ENCODE peak calls at places on chromosomes 2 and 18, in eight cellular contexts. E, J, G, Y, B, F, Z and M are unnamed samples.

GRCh38 chr2:15956230-15956629 is 15.9 kb downstream of the MYCN start:
- DNase-seq in E (no peak), B (no peak), Y (no peak), Z (no peak), F (no peak), J (no peak), G (no peak), M (no peak)

GRCh38 chr2:127917916-127918315 is 32.2 kb upstream of the AMMECR1L start:
- DNase-seq in B (no peak), F (no peak), J (peak; percentile 36), G (no peak), Z (no peak), Y (no peak), E (peak; percentile 39), M (peak; percentile 12)

GRCh38 chr2:108588070-108588668 is 53.9 kb downstream of the LIMS1 start:
- DNase-seq in J (no peak), Z (peak; percentile 36), Y (no peak), G (no peak), B (no peak), E (peak; percentile 27), F (no peak), M (no peak)

GRCh38 chr2:237931205-237931721 is 35.6 kb upstream of the UBE2F start:
- DNase-seq in G (no peak), Y (no peak), B (no peak), Z (no peak), J (peak; percentile 92), E (peak; percentile 39), F (no peak), M (peak; percentile 54)

GRCh38 chr2:113088173-113088992 is 20.6 kb downstream of the IL1F10 start:
- DNase-seq in Z (no peak), J (no peak), F (no peak), G (no peak), E (no peak), B (no peak), Y (no peak), M (no peak)

GRCh38 chr2:218284106-218284811 is 8.0 kb downstream of the TMBIM1 start:
- DNase-seq in F (peak; percentile 83), G (no peak), Z (no peak), J (peak; percentile 80), E (peak; percentile 94), B (no peak), Y (no peak), M (peak; percentile 82)

GRCh38 chr18:71707400-71707799 is 836.7 kb downstream of the CBLN2 start:
- DNase-seq in F (no peak), G (no peak), E (no peak), J (no peak), Z (no peak), Y (no peak), B (no peak), M (no peak)

GRCh38 chr2:105790467-105791118 is 45.9 kb downstream of the NCK2 start:
- DNase-seq in Z (no peak), J (no peak), E (no peak), Y (no peak), G (no peak), F (peak; percentile 45), B (no peak), M (no peak)

GRCh38 chr2:215982465-215982875 is 30.9 kb downstream of the MREG start:
- DNase-seq in F (peak; percentile 69), Z (no peak), B (no peak), Y (no peak), G (peak; percentile 62), J (peak; percentile 85), E (peak; percentile 90), M (peak; percentile 45)

GRCh38 chr18:11105463-11105862 is 43.9 kb downstream of the PIEZO2 start:
- DNase-seq in G (no peak), B (no peak), J (no peak), E (no peak), Y (no peak), F (no peak), Z (no peak), M (no peak)

GRCh38 chr2:35228584-35228983 is 1127.0 kb upstream of the CRIM1 start:
- DNase-seq in Z (no peak), G (no peak), F (no peak), Y (peak; percentile 75), B (no peak), J (no peak), E (no peak), M (no peak)

GRCh38 chr2:128310094-128310716 is 8.5 kb downstream of the HS6ST1 start:
- DNase-seq in J (no peak), Z (no peak), Y (no peak), B (no peak), F (no peak), E (no peak), G (no peak), M (no peak)

GRCh38 chr2:1548910-1549673 is 135.8 kb downstream of the TPO start:
- DNase-seq in Z (no peak), Y (no peak), F (no peak), B (no peak), E (peak; percentile 13), G (no peak), J (peak; percentile 16), M (no peak)

GRCh38 chr18:21131698-21132230 is 20.2 kb upstream of the ROCK1 start:
- DNase-seq in G (no peak), B (no peak), Z (no peak), Y (no peak), J (no peak), E (no peak), F (no peak), M (no peak)

GRCh38 chr2:188199716-188200128 is 92.0 kb upstream of the GULP1 start:
- DNase-seq in F (peak; percentile 15), G (no peak), Y (no peak), B (no peak), E (peak; percentile 84), J (peak; percentile 90), Z (no peak), M (peak; percentile 98)

GRCh38 chr2:72824224-72824842 is 1.5 kb downstream of the EXOC6B start:
- DNase-seq in G (peak; percentile 47), Y (peak; percentile 20), Z (no peak), E (peak; percentile 86), J (peak; percentile 68), B (no peak), F (peak; percentile 35), M (peak; percentile 71)

GRCh38 chr2:180975585-180975984 is 4.8 kb upstream of the UBE2E3 start:
- DNase-seq in J (no peak), G (no peak), Y (no peak), E (no peak), Z (no peak), F (no peak), B (no peak), M (no peak)

GRCh38 chr2:180980185-180980942 is at the start of gene UBE2E3:
- DNase-seq in E (peak; percentile 90), Y (peak; percentile 85), F (peak; percentile 90), G (peak; percentile 48), B (peak; percentile 82), J (peak; percentile 72), Z (peak; percentile 81), M (peak; percentile 72)

GRCh38 chr2:180979935-180980184 is 545 bp upstream of the UBE2E3 start:
- DNase-seq in Y (no peak), F (no peak), J (peak; percentile 6), G (no peak), Z (no peak), E (no peak), B (no peak), M (peak; percentile 26)

GRCh38 chr2:180980943-180981898 is 816 bp downstream of the UBE2E3 start:
- DNase-seq in Z (peak; percentile 55), F (peak; percentile 73), E (peak; percentile 71), G (no peak), J (peak; percentile 44), B (peak; percentile 23), Y (peak; percentile 5), M (peak; percentile 66)

GRCh38 chr2:180979086-180979934 is 1.1 kb upstream of the UBE2E3 start:
- DNase-seq in G (no peak), J (peak; percentile 76), E (peak; percentile 77), F (peak; percentile 13), Y (peak; percentile 4), Z (peak; percentile 8), B (peak; percentile 21), M (peak; percentile 53)
- H3K4me3 ChIP-seq in G (peak overlapping the region; percentile 47), J (peak overlapping the region; percentile 96), E (peak overlapping the region; percentile 76), F (peak overlapping the region; percentile 31), Y (peak overlapping the region; percentile 55), Z (peak overlapping the region; percentile 69), B (no peak overlapping the region), M (peak overlapping the region; percentile 57)

GRCh38 chr18:63146185-63146584 is 173.4 kb downstream of the BCL2 start:
- DNase-seq in Z (no peak), E (no peak), Y (no peak), G (no peak), B (no peak), J (no peak), F (no peak), M (no peak)
- H2AFZ ChIP-seq in Z (no peak overlapping the region), E (peak overlapping the region; percentile 63), Y (peak overlapping the region; percentile 96), G (no peak overlapping the region), B (no peak overlapping the region), J (peak overlapping the region; percentile 16), F (no peak overlapping the region), M (no peak overlapping the region)

DNA sequence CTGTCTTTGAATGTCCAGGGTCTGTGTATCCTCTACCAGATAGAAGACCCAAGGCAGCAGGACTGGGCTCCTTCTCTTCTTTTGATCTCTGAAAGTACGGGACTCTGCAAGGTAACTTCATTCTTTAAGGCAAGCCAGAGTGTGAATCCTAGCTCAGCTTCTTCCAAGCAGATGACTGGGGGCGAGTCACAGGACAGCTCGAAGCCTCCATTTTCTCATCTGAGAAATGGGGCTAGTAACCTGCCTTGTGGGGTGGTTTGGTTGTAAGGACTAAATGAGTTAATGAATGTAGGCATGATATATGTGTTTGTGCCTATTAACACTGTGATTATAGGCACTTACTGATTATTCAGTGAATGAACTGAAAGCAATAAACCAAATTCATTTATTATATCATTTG is 46.7 kb downstream of the DGKD start:
- DNase-seq in Z (no peak), B (no peak), G (no peak), Y (no peak), E (no peak), F (no peak), J (no peak), M (no peak)
- H3K4me3 ChIP-seq in Z (no peak overlapping the region), B (no peak overlapping the region), G (no peak overlapping the region), Y (no peak overlapping the region), E (no peak overlapping the region), F (no peak overlapping the region), J (no peak overlapping the region), M (no peak overlapping the region)

DNA sequence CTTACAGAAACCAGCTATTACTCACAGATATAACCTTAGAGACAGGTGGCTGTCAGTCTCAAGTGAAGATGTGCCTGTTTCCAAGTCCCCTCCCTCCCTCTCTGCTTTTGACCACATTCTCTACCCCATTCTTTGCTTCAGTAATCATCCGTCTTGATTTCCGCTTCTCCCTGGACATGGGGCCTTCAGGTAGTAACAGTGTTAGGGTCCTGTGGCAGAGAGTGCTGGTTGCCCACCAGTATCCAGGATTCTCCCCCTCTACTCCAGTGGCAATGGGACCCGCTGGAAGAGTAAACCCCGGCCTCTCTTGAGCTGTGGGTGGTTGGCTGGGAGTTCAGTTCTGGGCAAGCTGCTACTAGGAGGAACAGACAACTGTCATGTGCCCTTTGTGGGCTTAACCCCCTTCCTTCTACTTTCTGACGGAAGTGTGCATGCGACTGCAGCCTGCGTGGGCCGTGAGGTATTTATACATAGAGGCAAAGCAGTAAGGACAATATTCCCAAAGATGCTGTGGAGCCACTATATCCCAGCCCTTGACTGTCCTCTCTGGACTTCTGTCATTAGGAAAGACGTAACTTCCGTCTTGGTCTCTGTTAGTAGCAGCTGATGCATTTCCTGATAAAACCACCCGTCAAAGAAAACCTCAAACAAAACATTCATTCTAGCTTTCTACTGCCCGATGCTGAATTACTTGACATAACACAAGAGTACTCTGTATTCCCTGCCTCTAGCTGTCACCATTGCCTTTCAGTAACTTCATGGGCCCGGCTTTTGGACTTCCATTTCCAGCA is 17.9 kb downstream of the PDCL3 start:
- DNase-seq in E (no peak), F (no peak), Y (no peak), G (no peak), J (no peak), Z (no peak), B (no peak), M (no peak)
- H2AFZ ChIP-seq in E (no peak overlapping the region), F (no peak overlapping the region), Y (no peak overlapping the region), G (no peak overlapping the region), J (peak overlapping the region; percentile 21), Z (peak overlapping the region; percentile 91), B (no peak overlapping the region), M (no peak overlapping the region)

GRCh38 chr2:96927420-96928171 is 57.7 kb upstream of the SEMA4C start:
- DNase-seq in Y (no peak), Z (no peak), G (no peak), J (no peak), F (peak; percentile 52), B (no peak), E (peak; percentile 77), M (peak; percentile 24)
- H3K4me3 ChIP-seq in Y (no peak overlapping the region), Z (no peak overlapping the region), G (no peak overlapping the region), J (no peak overlapping the region), F (no peak overlapping the region), B (no peak overlapping the region), E (peak overlapping the region; percentile 57), M (no peak overlapping the region)